ENCODE peak calls at places on chromosome 14, in five cellular contexts. J, K, Z, M and F are unnamed samples.

GRCh38 chr14:101119830-101120571 is 216.5 kb upstream of the RTL1 start:
- DNase-seq in J (no peak), K (no peak), Z (no peak), M (no peak), F (no peak)

GRCh38 chr14:51357250-51357649 is 117.2 kb downstream of the TMX1 start:
- DNase-seq in J (no peak), K (peak), Z (no peak), M (no peak), F (no peak)

GRCh38 chr14:22614240-22614799 is 16.2 kb downstream of the ABHD4 start:
- DNase-seq in J (no peak), K (peak), Z (peak), M (peak), F (peak)

GRCh38 chr14:70788893-70789292 is 20.4 kb downstream of the MAP3K9 start:
- DNase-seq in J (no peak), K (no peak), Z (no peak), M (no peak), F (no peak)

GRCh38 chr14:65206448-65207096 is 104.3 kb upstream of the MAX start:
- DNase-seq in J (no peak), K (peak), Z (peak), M (no peak), F (no peak)

GRCh38 chr14:57818511-57818910 is 47.4 kb downstream of the SLC35F4 start:
- DNase-seq in J (no peak), K (no peak), Z (no peak), M (no peak), F (no peak)

GRCh38 chr14:24321212-24321975 is 10.1 kb downstream of the LTB4R start:
- DNase-seq in J (no peak), K (no peak), Z (no peak), M (no peak), F (no peak)

GRCh38 chr14:64536488-64537245 is 3.9 kb upstream of the HSPA2 start:
- DNase-seq in J (no peak), K (peak), Z (no peak), M (no peak), F (no peak)

GRCh38 chr14:99244960-99245340 is 27.0 kb downstream of the BCL11B start:
- DNase-seq in J (no peak), K (no peak), Z (no peak), M (no peak), F (no peak)

GRCh38 chr14:77102154-77102553 is 4.1 kb downstream of the CIPC start:
- DNase-seq in J (no peak), K (no peak), Z (no peak), M (no peak), F (no peak)

GRCh38 chr14:106635569-106635968 is 1109.2 kb downstream of the TMEM121 start:
- DNase-seq in J (no peak), K (no peak), Z (no peak), M (no peak), F (no peak)

GRCh38 chr14:96792581-96792980 is 4.6 kb upstream of the VRK1 start:
- DNase-seq in J (no peak), K (no peak), Z (no peak), M (no peak), F (no peak)

GRCh38 chr14:70692210-70692609 is 50.5 kb downstream of the TTC9 start:
- DNase-seq in J (no peak), K (no peak), Z (no peak), M (no peak), F (no peak)

GRCh38 chr14:24232645-24233537 is at the start of gene GMPR2:
- DNase-seq in J (no peak), K (no peak), Z (peak), M (no peak), F (peak)

GRCh38 chr14:76067536-76067935 is 82.0 kb downstream of the IFT43 start:
- DNase-seq in J (no peak), K (no peak), Z (no peak), M (no peak), F (no peak)

GRCh38 chr14:59278111-59278510 is 89.6 kb downstream of the DAAM1 start:
- DNase-seq in J (no peak), K (peak), Z (peak), M (no peak), F (peak)

GRCh38 chr14:68841030-68841809 is 48.4 kb upstream of the ZFP36L1 start:
- DNase-seq in J (no peak), K (peak), Z (no peak), M (no peak), F (no peak)

GRCh38 chr14:53953002-53953827 is 3.4 kb downstream of the BMP4 start:
- DNase-seq in J (no peak), K (peak), Z (peak), M (peak), F (peak)

GRCh38 chr14:102751088-102751487 is 26.2 kb upstream of the TRAF3 start:
- DNase-seq in J (no peak), K (no peak), Z (no peak), M (no peak), F (no peak)

GRCh38 chr14:55599250-55599879 is 19.4 kb downstream of the KTN1 start:
- DNase-seq in J (no peak), K (no peak), Z (no peak), M (no peak), F (no peak)

GRCh38 chr14:99260652-99261551 is 11.1 kb downstream of the BCL11B start:
- DNase-seq in J (no peak), K (no peak), Z (no peak), M (no peak), F (no peak)

GRCh38 chr14:29817767-29818166 is 109.9 kb downstream of the PRKD1 start:
- DNase-seq in J (no peak), K (no peak), Z (no peak), M (no peak), F (no peak)

GRCh38 chr14:92340071-92340470 is 17.1 kb downstream of the SLC24A4 start:
- DNase-seq in J (no peak), K (no peak), Z (no peak), M (no peak), F (no peak)

GRCh38 chr14:92263681-92264080 is 59.3 kb upstream of the SLC24A4 start:
- DNase-seq in J (no peak), K (no peak), Z (no peak), M (no peak), F (no peak)

GRCh38 chr14:26191123-26191522 is 406.7 kb downstream of the NOVA1 start:
- DNase-seq in J (no peak), K (peak), Z (no peak), M (peak), F (no peak)

GRCh38 chr14:89858084-89858483 is 96.4 kb downstream of the EFCAB11 start:
- DNase-seq in J (no peak), K (peak), Z (no peak), M (no peak), F (no peak)

GRCh38 chr14:31696378-31696777 is 135.2 kb downstream of the NUBPL start:
- DNase-seq in J (no peak), K (no peak), Z (no peak), M (no peak), F (no peak)

GRCh38 chr14:20782280-20782890 is 1.3 kb downstream of the RNASE6 start:
- DNase-seq in J (no peak), K (no peak), Z (no peak), M (no peak), F (no peak)

GRCh38 chr14:21056520-21057163 is 980 bp upstream of the RNASE8 start:
- DNase-seq in J (no peak), K (no peak), Z (no peak), M (no peak), F (no peak)

GRCh38 chr14:91835920-91836843 is 31.2 kb downstream of the TC2N start:
- DNase-seq in J (no peak), K (no peak), Z (peak), M (peak), F (peak)

GRCh38 chr14:96940009-96940408 is 142.8 kb downstream of the VRK1 start:
- DNase-seq in J (no peak), K (peak), Z (no peak), M (no peak), F (peak)